ENCODE peak calls at places on chromosomes 1 and 21, in six cellular contexts. One of them, this sample, is unnamed.

GRCh38 chr1:56113679-56114078 is 465.7 kb downstream of the PLPP3 start:
- DNase-seq in anterior cingulate cortex: no peak
- DNase-seq in HCT116: no peak
- DNase-seq in astrocyte of the spinal cord: no peak
- DNase-seq in activated effector memory CD4-positive, alpha-beta T cell treated with Interleukin-2 at 50 U/mL for 16 hours: no peak
- DNase-seq in NCI-H1105: no peak
- DNase-seq in this sample: no peak

GRCh38 chr1:230937370-230937769 is 41.3 kb downstream of the TTC13 start:
- DNase-seq in activated effector memory CD4-positive, alpha-beta T cell treated with Interleukin-2 at 50 U/mL for 16 hours: no peak
- DNase-seq in NCI-H1105: no peak
- DNase-seq in HCT116: no peak
- DNase-seq in astrocyte of the spinal cord: no peak
- DNase-seq in anterior cingulate cortex: no peak
- DNase-seq in this sample: no peak

GRCh38 chr1:84665703-84666317 is 24.5 kb downstream of the SSX2IP start:
- DNase-seq in NCI-H1105: no peak
- DNase-seq in astrocyte of the spinal cord: peak
- DNase-seq in activated effector memory CD4-positive, alpha-beta T cell treated with Interleukin-2 at 50 U/mL for 16 hours: no peak
- DNase-seq in HCT116: no peak
- DNase-seq in anterior cingulate cortex: no peak
- DNase-seq in this sample: no peak

GRCh38 chr1:12501661-12502060 is 116.3 kb downstream of the DHRS3 start:
- DNase-seq in HCT116: no peak
- DNase-seq in activated effector memory CD4-positive, alpha-beta T cell treated with Interleukin-2 at 50 U/mL for 16 hours: no peak
- DNase-seq in NCI-H1105: no peak
- DNase-seq in anterior cingulate cortex: no peak
- DNase-seq in astrocyte of the spinal cord: peak
- DNase-seq in this sample: no peak

GRCh38 chr1:234862944-234863515 is 253.1 kb upstream of the IRF2BP2 start:
- DNase-seq in NCI-H1105: no peak
- DNase-seq in activated effector memory CD4-positive, alpha-beta T cell treated with Interleukin-2 at 50 U/mL for 16 hours: no peak
- DNase-seq in anterior cingulate cortex: peak
- DNase-seq in HCT116: no peak
- DNase-seq in astrocyte of the spinal cord: peak
- DNase-seq in this sample: peak

GRCh38 chr21:43921979-43922945 is 57.2 kb downstream of the AGPAT3 start:
- DNase-seq in astrocyte of the spinal cord: no peak
- DNase-seq in HCT116: no peak
- DNase-seq in NCI-H1105: no peak
- DNase-seq in activated effector memory CD4-positive, alpha-beta T cell treated with Interleukin-2 at 50 U/mL for 16 hours: peak
- DNase-seq in anterior cingulate cortex: no peak
- DNase-seq in this sample: no peak

GRCh38 chr1:25945756-25946155 is 39.5 kb upstream of the STMN1 start:
- DNase-seq in anterior cingulate cortex: no peak
- DNase-seq in NCI-H1105: no peak
- DNase-seq in astrocyte of the spinal cord: no peak
- DNase-seq in HCT116: no peak
- DNase-seq in activated effector memory CD4-positive, alpha-beta T cell treated with Interleukin-2 at 50 U/mL for 16 hours: no peak
- DNase-seq in this sample: no peak

GRCh38 chr1:58447047-58447446 is 99.5 kb downstream of the OMA1 start:
- DNase-seq in HCT116: no peak
- DNase-seq in activated effector memory CD4-positive, alpha-beta T cell treated with Interleukin-2 at 50 U/mL for 16 hours: no peak
- DNase-seq in astrocyte of the spinal cord: no peak
- DNase-seq in NCI-H1105: no peak
- DNase-seq in anterior cingulate cortex: no peak
- DNase-seq in this sample: no peak